ENCODE peak calls at places on chromosomes 11 and 22, in nine cellular contexts. G is stimulated activated CD8-positive, alpha-beta memory T cell treated with anti-CD3 and anti-CD28 coated beads, Interleukin-12 subunit alpha, Interleukin-12 subunit beta, amount 100 ng/mL, for 4 hours; B is CD8-positive, alpha-beta memory T cell; R is memory B cell; D is activated naive CD8-positive, alpha-beta T cell treated with anti-CD3 and anti-CD28 coated beads, Interleukin-2, amount 50 U/mL, for 24 hours; L is right lobe of liver; C is activated CD4-positive, CD25-positive, alpha-beta regulatory T cell; H is NCI-H510A; Q is Ammon's horn. P is an unnamed sample.

GRCh38 chr11:9150501-9150900 is 59.1 kb upstream of the SCUBE2 start:
- DNase-seq in G (no peak), B (no peak), R (no peak), D (no peak), L (no peak), C (no peak), H (no peak), Q (no peak), P (no peak)

GRCh38 chr11:36449566-36450390 is 60.3 kb downstream of the TRAF6 start:
- DNase-seq in G (no peak), B (no peak), R (no peak), D (no peak), L (no peak), C (no peak), H (no peak), Q (no peak), P (no peak)

GRCh38 chr11:75597636-75598035 is 35.6 kb downstream of the SERPINH1 start:
- DNase-seq in G (no peak), B (no peak), R (no peak), D (peak), L (no peak), C (no peak), H (peak), Q (no peak), P (no peak)

GRCh38 chr22:45551310-45552016 is 48.8 kb downstream of the FBLN1 start:
- DNase-seq in G (no peak), B (peak), R (no peak), D (no peak), L (no peak), C (no peak), H (no peak), Q (peak), P (no peak)

GRCh38 chr11:119933584-119933983 is 204.3 kb downstream of the TRIM29 start:
- DNase-seq in G (no peak), B (no peak), R (no peak), D (no peak), L (no peak), C (no peak), H (no peak), Q (no peak), P (no peak)

GRCh38 chr11:2133481-2134021 is 5.6 kb downstream of the IGF2 start:
- DNase-seq in G (no peak), B (no peak), R (no peak), D (no peak), L (peak), C (no peak), H (no peak), Q (no peak), P (no peak)

GRCh38 chr11:128632151-128632791 is 44.9 kb upstream of the ETS1 start:
- DNase-seq in G (no peak), B (no peak), R (peak), D (peak), L (no peak), C (no peak), H (no peak), Q (peak), P (no peak)

GRCh38 chr11:91115116-91115515 is 892.3 kb upstream of the CHORDC1 start:
- DNase-seq in G (no peak), B (no peak), R (no peak), D (no peak), L (no peak), C (no peak), H (no peak), Q (no peak), P (no peak)

GRCh38 chr11:35031869-35032268 is 107.1 kb upstream of the CD44 start:
- DNase-seq in G (no peak), B (no peak), R (no peak), D (no peak), L (no peak), C (no peak), H (no peak), Q (no peak), P (no peak)

GRCh38 chr11:94840209-94840608 is 72.1 kb downstream of the AMOTL1 start:
- DNase-seq in G (no peak), B (no peak), R (no peak), D (no peak), L (no peak), C (no peak), H (no peak), Q (no peak), P (no peak)

GRCh38 chr11:36627006-36627405 is 29.0 kb upstream of the RAG2 start:
- DNase-seq in G (no peak), B (no peak), R (no peak), D (no peak), L (no peak), C (no peak), H (no peak), Q (no peak), P (no peak)

GRCh38 chr11:70597006-70597555 is 198.8 kb downstream of the CTTN start:
- DNase-seq in G (no peak), B (no peak), R (no peak), D (no peak), L (no peak), C (no peak), H (no peak), Q (no peak), P (no peak)

GRCh38 chr11:119692547-119692834 is 36.5 kb downstream of the NECTIN1 start:
- DNase-seq in G (no peak), B (no peak), R (no peak), D (no peak), L (no peak), C (no peak), H (no peak), Q (no peak), P (no peak)

GRCh38 chr11:72701466-72701865 is 27.2 kb upstream of the PDE2A start:
- DNase-seq in G (no peak), B (no peak), R (no peak), D (no peak), L (no peak), C (no peak), H (no peak), Q (no peak), P (no peak)

GRCh38 chr11:73312806-73313403 is 4.8 kb downstream of the ARHGEF17 start:
- DNase-seq in G (no peak), B (no peak), R (no peak), D (no peak), L (no peak), C (no peak), H (no peak), Q (no peak), P (no peak)

GRCh38 chr11:59403546-59403945 is 22.7 kb downstream of the OR5A2 start:
- DNase-seq in G (no peak), B (no peak), R (no peak), D (no peak), L (no peak), C (no peak), H (no peak), Q (no peak), P (no peak)

GRCh38 chr22:30385913-30386312 is 1.3 kb downstream of the RNF215 start:
- DNase-seq in G (no peak), B (no peak), R (no peak), D (no peak), L (no peak), C (no peak), H (no peak), Q (no peak), P (no peak)

GRCh38 chr11:116510886-116511650 is 261.7 kb downstream of the BUD13 start:
- DNase-seq in G (no peak), B (no peak), R (no peak), D (no peak), L (no peak), C (no peak), H (no peak), Q (no peak), P (no peak)

GRCh38 chr22:45478108-45478771 is 24.4 kb upstream of the FBLN1 start:
- DNase-seq in G (no peak), B (no peak), R (no peak), D (no peak), L (no peak), C (no peak), H (no peak), Q (no peak), P (no peak)

GRCh38 chr11:65152157-65152556 is 17.8 kb upstream of the SYVN1 start:
- DNase-seq in G (no peak), B (no peak), R (no peak), D (no peak), L (no peak), C (no peak), H (no peak), Q (no peak), P (no peak)

GRCh38 chr11:3886985-3887384 is 31.5 kb downstream of the STIM1 start:
- DNase-seq in G (no peak), B (no peak), R (no peak), D (no peak), L (no peak), C (no peak), H (no peak), Q (no peak), P (no peak)

GRCh38 chr11:120969993-120970392 is 53.9 kb upstream of the TBCEL start:
- DNase-seq in G (no peak), B (no peak), R (no peak), D (no peak), L (no peak), C (no peak), H (no peak), Q (peak), P (no peak)

GRCh38 chr22:27331526-27332281 is 469.9 kb downstream of the MN1 start:
- DNase-seq in G (no peak), B (no peak), R (no peak), D (no peak), L (peak), C (no peak), H (no peak), Q (peak), P (no peak)

GRCh38 chr11:66268953-66269906 is 791 bp downstream of the RAB1B start:
- DNase-seq in G (no peak), B (no peak), R (no peak), D (peak), L (no peak), C (no peak), H (no peak), Q (no peak), P (no peak)

GRCh38 chr11:23846902-23847422 is 649.9 kb upstream of the LUZP2 start:
- DNase-seq in G (no peak), B (no peak), R (no peak), D (no peak), L (no peak), C (no peak), H (no peak), Q (no peak), P (no peak)

GRCh38 chr11:20647976-20648565 is 21.3 kb upstream of the NELL1 start:
- DNase-seq in G (no peak), B (peak), R (peak), D (peak), L (no peak), C (no peak), H (no peak), Q (peak), P (no peak)

GRCh38 chr11:114026355-114026754 is 33.2 kb upstream of the ZBTB16 start:
- DNase-seq in G (no peak), B (no peak), R (no peak), D (peak), L (no peak), C (no peak), H (no peak), Q (no peak), P (no peak)

GRCh38 chr11:104275992-104276391 is 112.0 kb upstream of the PDGFD start:
- DNase-seq in G (no peak), B (no peak), R (no peak), D (no peak), L (no peak), C (no peak), H (no peak), Q (no peak), P (no peak)

GRCh38 chr22:38423512-38424503 is 31.2 kb downstream of the KCNJ4 start:
- DNase-seq in G (no peak), B (no peak), R (no peak), D (no peak), L (no peak), C (no peak), H (no peak), Q (no peak), P (no peak)